ENCODE peak calls at places on chromosomes 13 and 19, in five cellular contexts. One of them, this sample, is unnamed. For H3K9me3, H3K27me3 and H3K4me1, the result is how much of the 10 kb centered on the place peaks cover.

GRCh38 chr13:99057310-99057975 is 79.6 kb upstream of the DOCK9 start:
- DNase-seq in K562: no peak
- DNase-seq in heart left ventricle: no peak
- DNase-seq in Caco-2: no peak
- DNase-seq in psoas muscle: no peak
- DNase-seq in this sample: peak

GRCh38 chr19:18879579-18880373 is 16.2 kb downstream of the CERS1 start:
- DNase-seq in K562: peak
- DNase-seq in heart left ventricle: no peak
- DNase-seq in Caco-2: peak
- DNase-seq in psoas muscle: no peak
- DNase-seq in this sample: no peak

GRCh38 chr13:95552539-95553270 is at the start of gene CLDN10:
- DNase-seq in K562: no peak
- DNase-seq in heart left ventricle: no peak
- DNase-seq in Caco-2: no peak
- DNase-seq in psoas muscle: peak
- DNase-seq in this sample: no peak

GRCh38 chr13:80171096-80171495 is 169.8 kb downstream of the SPRY2 start:
- DNase-seq in K562: no peak
- DNase-seq in heart left ventricle: no peak
- DNase-seq in Caco-2: no peak
- DNase-seq in psoas muscle: no peak
- DNase-seq in this sample: no peak

GRCh38 chr19:48938256-48938655 is 4.8 kb downstream of the DHDH start:
- DNase-seq in K562: no peak
- DNase-seq in heart left ventricle: no peak
- DNase-seq in Caco-2: no peak
- DNase-seq in psoas muscle: no peak
- DNase-seq in this sample: no peak

GRCh38 chr13:99605417-99606321 is 104.4 kb downstream of the TM9SF2 start:
- DNase-seq in K562: peak
- DNase-seq in heart left ventricle: peak
- DNase-seq in Caco-2: peak
- DNase-seq in psoas muscle: peak
- DNase-seq in this sample: peak

GRCh38 chr13:32537580-32538233 is 888 bp downstream of the N4BP2L2 start:
- DNase-seq in K562: peak
- DNase-seq in heart left ventricle: peak
- DNase-seq in Caco-2: peak
- DNase-seq in psoas muscle: peak
- DNase-seq in this sample: no peak

GRCh38 chr13:28750187-28751045 is 31.6 kb upstream of the SLC46A3 start:
- DNase-seq in K562: no peak
- DNase-seq in heart left ventricle: no peak
- DNase-seq in Caco-2: no peak
- DNase-seq in psoas muscle: no peak
- DNase-seq in this sample: no peak

GRCh38 chr19:35249848-35250711 is 1.3 kb downstream of the LSR start:
- DNase-seq in K562: no peak
- DNase-seq in heart left ventricle: no peak
- DNase-seq in Caco-2: no peak
- DNase-seq in psoas muscle: no peak
- DNase-seq in this sample: no peak

GRCh38 chr13:91647361-91647970 is 249.0 kb downstream of the GPC5 start:
- DNase-seq in K562: peak
- DNase-seq in heart left ventricle: peak
- DNase-seq in Caco-2: peak
- DNase-seq in psoas muscle: no peak
- DNase-seq in this sample: peak

GRCh38 chr19:18460900-18461299 is 23.0 kb upstream of the ISYNA1 start:
- DNase-seq in K562: no peak
- DNase-seq in heart left ventricle: no peak
- DNase-seq in Caco-2: no peak
- DNase-seq in psoas muscle: no peak
- DNase-seq in this sample: no peak

GRCh38 chr19:51136333-51136732 is 5.8 kb upstream of the SIGLEC7 start:
- DNase-seq in K562: no peak
- DNase-seq in heart left ventricle: no peak
- DNase-seq in Caco-2: no peak
- DNase-seq in psoas muscle: no peak
- DNase-seq in this sample: no peak

GRCh38 chr19:46133101-46133627 is 8.7 kb upstream of the IGFL3 start:
- DNase-seq in K562: peak
- DNase-seq in heart left ventricle: peak
- DNase-seq in Caco-2: peak
- DNase-seq in psoas muscle: no peak
- DNase-seq in this sample: peak

GRCh38 chr13:40993119-40993518 is 26.0 kb downstream of the ELF1 start:
- DNase-seq in K562: no peak
- DNase-seq in heart left ventricle: no peak
- DNase-seq in Caco-2: no peak
- DNase-seq in psoas muscle: no peak
- DNase-seq in this sample: peak

GRCh38 chr13:30362869-30363268 is 55.5 kb upstream of the KATNAL1 start:
- DNase-seq in K562: peak
- DNase-seq in heart left ventricle: no peak
- DNase-seq in Caco-2: no peak
- DNase-seq in psoas muscle: no peak
- DNase-seq in this sample: no peak

GRCh38 chr13:83881917-83882625 is at the start of gene SLITRK1:
- DNase-seq in K562: peak
- DNase-seq in heart left ventricle: peak
- DNase-seq in Caco-2: peak
- DNase-seq in psoas muscle: peak
- DNase-seq in this sample: peak

GRCh38 chr13:34869737-34870136 is 72.3 kb upstream of the NBEA start:
- DNase-seq in K562: no peak
- DNase-seq in heart left ventricle: no peak
- DNase-seq in Caco-2: no peak
- DNase-seq in psoas muscle: no peak
- DNase-seq in this sample: no peak

GRCh38 chr19:6833166-6833790 is 54.1 kb upstream of the ADGRE1 start:
- DNase-seq in K562: no peak
- DNase-seq in heart left ventricle: no peak
- DNase-seq in Caco-2: no peak
- DNase-seq in psoas muscle: no peak
- DNase-seq in this sample: no peak

GRCh38 chr13:107200491-107200890 is 632.6 kb upstream of the ARGLU1 start:
- DNase-seq in K562: no peak
- DNase-seq in heart left ventricle: no peak
- DNase-seq in Caco-2: no peak
- DNase-seq in psoas muscle: no peak
- DNase-seq in this sample: no peak

GRCh38 chr19:8580710-8581281 is 3.6 kb upstream of the MYO1F start:
- DNase-seq in K562: peak
- DNase-seq in heart left ventricle: peak
- DNase-seq in Caco-2: peak
- DNase-seq in psoas muscle: peak
- DNase-seq in this sample: peak

GRCh38 chr19:51108066-51108804 is at the start of gene CTU1:
- DNase-seq in K562: peak
- DNase-seq in heart left ventricle: peak
- DNase-seq in Caco-2: peak
- DNase-seq in psoas muscle: peak
- DNase-seq in this sample: peak

GRCh38 chr19:39602224-39602623 is at the start of gene LGALS13:
- DNase-seq in K562: peak
- DNase-seq in heart left ventricle: no peak
- DNase-seq in Caco-2: no peak
- DNase-seq in psoas muscle: no peak
- DNase-seq in this sample: no peak

GRCh38 chr13:25037057-25037813 is 58.7 kb upstream of the PABPC3 start:
- DNase-seq in K562: peak
- DNase-seq in heart left ventricle: peak
- DNase-seq in Caco-2: peak
- DNase-seq in psoas muscle: no peak
- DNase-seq in this sample: peak

GRCh38 chr19:9436358-9436757 is 985 bp upstream of the ZNF266 start:
- DNase-seq in K562: no peak
- DNase-seq in heart left ventricle: no peak
- DNase-seq in Caco-2: no peak
- DNase-seq in psoas muscle: no peak
- DNase-seq in this sample: no peak

GRCh38 chr19:50512112-50512998 is 1.4 kb downstream of the ASPDH start:
- DNase-seq in K562: no peak
- DNase-seq in heart left ventricle: no peak
- DNase-seq in Caco-2: no peak
- DNase-seq in psoas muscle: no peak
- DNase-seq in this sample: no peak

GRCh38 chr19:53432088-53432661 is 391 bp downstream of the ZNF761 start:
- DNase-seq in K562: peak
- DNase-seq in heart left ventricle: peak
- DNase-seq in Caco-2: peak
- DNase-seq in psoas muscle: peak
- DNase-seq in this sample: peak

GRCh38 chr13:24254151-24254810 is 55.1 kb upstream of the C1QTNF9 start:
- DNase-seq in K562: no peak
- DNase-seq in heart left ventricle: no peak
- DNase-seq in Caco-2: no peak
- DNase-seq in psoas muscle: no peak
- DNase-seq in this sample: no peak

GRCh38 chr19:21117041-21117907 is 24.6 kb upstream of the ZNF431 start:
- DNase-seq in K562: no peak
- DNase-seq in heart left ventricle: no peak
- DNase-seq in Caco-2: no peak
- DNase-seq in psoas muscle: no peak
- DNase-seq in this sample: no peak
- H3K9me3 ChIP-seq in K562: under half
- H3K9me3 ChIP-seq in heart left ventricle: under half
- H3K9me3 ChIP-seq in Caco-2: under half
- H3K9me3 ChIP-seq in psoas muscle: under half
- H3K9me3 ChIP-seq in this sample: under half

GRCh38 chr19:56840452-56841193 is at the start of the genes PEG3 and ZIM2:
- DNase-seq in K562: no peak
- DNase-seq in heart left ventricle: peak
- DNase-seq in Caco-2: no peak
- DNase-seq in psoas muscle: peak
- DNase-seq in this sample: peak
- H3K27me3 ChIP-seq in K562: under half
- H3K27me3 ChIP-seq in heart left ventricle: under half
- H3K27me3 ChIP-seq in Caco-2: under half
- H3K27me3 ChIP-seq in psoas muscle: under half
- H3K27me3 ChIP-seq in this sample: under half

DNA sequence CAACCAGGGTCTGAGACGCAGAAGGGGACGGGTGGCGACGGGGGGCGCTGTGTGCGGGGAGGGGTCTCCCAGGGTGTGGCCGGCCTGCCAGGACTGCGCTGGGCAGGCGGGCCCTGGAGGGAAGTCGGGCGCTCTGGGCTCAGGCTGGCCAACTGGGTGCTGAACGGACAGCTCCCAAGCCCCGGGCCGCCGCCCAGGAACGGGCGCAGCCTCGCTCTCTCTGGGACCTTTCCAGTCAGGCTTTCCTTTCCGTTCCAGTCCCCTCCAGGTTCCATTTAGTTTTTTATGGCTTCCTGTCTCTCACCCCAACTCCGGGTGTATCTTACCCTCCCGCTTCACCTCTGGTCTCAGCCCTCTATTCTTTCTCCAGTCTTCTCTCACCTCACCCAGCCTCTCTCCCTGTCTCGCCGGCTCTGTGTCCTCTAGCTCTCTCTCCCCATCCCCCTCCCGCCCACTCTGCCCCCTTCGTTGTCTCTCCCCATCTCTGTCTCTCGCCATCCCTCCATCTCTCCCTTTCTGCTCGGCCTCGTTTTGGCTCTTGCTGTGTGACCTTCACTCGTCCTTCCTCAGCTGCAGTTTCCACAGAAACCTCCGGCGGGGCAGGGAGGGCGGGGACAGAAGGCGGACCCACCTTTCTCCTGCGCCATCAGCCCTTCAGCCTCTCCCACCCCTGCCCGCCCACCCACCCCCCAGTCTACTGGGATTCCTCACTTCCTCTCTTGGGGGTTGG is 3.3 kb upstream of the ATP1A3 start:
- DNase-seq in K562: peak
- DNase-seq in heart left ventricle: no peak
- DNase-seq in Caco-2: peak
- DNase-seq in psoas muscle: peak
- DNase-seq in this sample: peak
- H3K4me1 ChIP-seq in K562: under half
- H3K4me1 ChIP-seq in heart left ventricle: under half
- H3K4me1 ChIP-seq in Caco-2: under half
- H3K4me1 ChIP-seq in psoas muscle: under half
- H3K4me1 ChIP-seq in this sample: under half

DNA sequence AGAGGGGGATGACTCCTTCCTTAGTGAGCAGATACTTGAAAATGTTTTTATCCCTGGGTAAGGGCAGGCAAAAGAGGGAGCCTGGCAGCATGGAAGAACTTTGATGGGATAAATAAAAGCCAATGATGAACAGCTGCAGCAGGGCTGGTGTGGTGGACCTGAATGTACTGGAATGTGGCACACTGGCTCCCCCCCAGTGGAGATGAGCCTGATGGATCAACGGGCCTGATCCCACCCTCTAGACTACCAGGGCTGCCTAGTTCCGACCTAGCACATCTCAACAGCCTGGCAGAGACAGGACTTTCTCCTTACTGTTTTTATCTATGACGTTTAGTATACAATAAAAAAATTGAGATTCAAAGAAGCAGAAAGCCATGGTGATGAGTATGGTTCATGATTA is 20.5 kb downstream of the NLRP11 start:
- DNase-seq in K562: no peak
- DNase-seq in heart left ventricle: no peak
- DNase-seq in Caco-2: no peak
- DNase-seq in psoas muscle: no peak
- DNase-seq in this sample: no peak
- H3K9me3 ChIP-seq in K562: under half
- H3K9me3 ChIP-seq in heart left ventricle: under half
- H3K9me3 ChIP-seq in Caco-2: under half
- H3K9me3 ChIP-seq in psoas muscle: under half
- H3K9me3 ChIP-seq in this sample: under half

GRCh38 chr19:13051581-13052165 is 51.0 kb downstream of the LYL1 start:
- DNase-seq in K562: peak
- DNase-seq in heart left ventricle: peak
- DNase-seq in Caco-2: peak
- DNase-seq in psoas muscle: peak
- DNase-seq in this sample: peak
- H3K27me3 ChIP-seq in K562: under half
- H3K27me3 ChIP-seq in heart left ventricle: under half
- H3K27me3 ChIP-seq in Caco-2: under half
- H3K27me3 ChIP-seq in psoas muscle: under half
- H3K27me3 ChIP-seq in this sample: half or more

GRCh38 chr19:14369399-14370168 is 11.7 kb upstream of the ADGRE5 start:
- DNase-seq in K562: peak
- DNase-seq in heart left ventricle: peak
- DNase-seq in Caco-2: no peak
- DNase-seq in psoas muscle: no peak
- DNase-seq in this sample: peak
- H3K4me1 ChIP-seq in K562: under half
- H3K4me1 ChIP-seq in heart left ventricle: under half
- H3K4me1 ChIP-seq in Caco-2: under half
- H3K4me1 ChIP-seq in psoas muscle: under half
- H3K4me1 ChIP-seq in this sample: under half

DNA sequence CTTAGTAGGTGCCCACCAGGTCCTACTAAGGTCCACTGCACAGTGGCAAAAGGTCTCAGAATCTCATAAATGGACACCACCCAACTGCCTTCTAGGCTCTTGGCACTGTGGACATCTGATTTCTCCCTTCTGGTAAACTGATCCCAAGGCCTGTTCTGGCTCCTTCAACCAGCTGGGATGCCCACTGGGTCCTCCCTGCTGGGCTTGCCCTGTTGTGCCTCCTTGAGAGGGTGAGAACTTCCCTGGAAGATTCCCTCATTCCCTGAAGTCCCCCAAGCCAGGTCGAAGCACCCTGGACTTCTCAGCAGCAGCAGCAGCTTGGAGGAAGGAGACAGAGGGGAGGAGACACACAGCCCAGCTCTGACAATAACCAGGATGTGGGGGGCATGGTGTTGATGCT is 6.6 kb upstream of the ZNF492 start:
- DNase-seq in K562: no peak
- DNase-seq in heart left ventricle: no peak
- DNase-seq in Caco-2: no peak
- DNase-seq in psoas muscle: no peak
- DNase-seq in this sample: no peak
- H3K9me3 ChIP-seq in K562: under half
- H3K9me3 ChIP-seq in heart left ventricle: under half
- H3K9me3 ChIP-seq in Caco-2: under half
- H3K9me3 ChIP-seq in psoas muscle: under half
- H3K9me3 ChIP-seq in this sample: under half